ENCODE peak calls at places on chromosomes 11 and 22, in five cellular contexts. R, V, P, T and F are unnamed samples.

GRCh38 chr22:22103078-22103593 is 120.5 kb upstream of the TOP3B start:
- DNase-seq in T (no peak), R (no peak), P (no peak), V (no peak), F (no peak)

GRCh38 chr11:123754101-123754568 is at the start of gene OR6X1:
- DNase-seq in T (no peak), V (no peak), R (no peak), P (no peak), F (no peak)

GRCh38 chr11:16296243-16296642 is 60.1 kb downstream of the SOX6 start:
- DNase-seq in V (no peak), R (no peak), T (no peak), P (no peak), F (no peak)

GRCh38 chr11:77124041-77124440 is 4.0 kb upstream of the MYO7A start:
- DNase-seq in V (no peak), T (no peak), P (no peak), R (no peak), F (no peak)

GRCh38 chr11:1202776-1203504 is 19.9 kb upstream of the MUC5B start:
- DNase-seq in V (no peak), R (peak), T (peak), P (peak), F (peak)

GRCh38 chr11:13929551-13929950 is 33.0 kb upstream of the SPON1 start:
- DNase-seq in P (no peak), R (peak), V (no peak), T (no peak), F (no peak)

GRCh38 chr22:27223317-27224177 is 566.2 kb downstream of the MIAT start:
- DNase-seq in P (peak), R (no peak), V (no peak), T (no peak), F (no peak)

GRCh38 chr22:35634015-35634414 is 14.2 kb upstream of the APOL6 start:
- DNase-seq in R (no peak), V (no peak), T (no peak), P (no peak), F (no peak)

GRCh38 chr11:66907751-66908173 is 50.4 kb downstream of the PC start:
- DNase-seq in P (no peak), T (no peak), R (no peak), V (peak), F (no peak)

GRCh38 chr22:37230673-37231405 is 13.2 kb downstream of the RAC2 start:
- DNase-seq in V (no peak), R (no peak), T (no peak), P (no peak), F (no peak)

GRCh38 chr22:36384766-36385400 is 2.9 kb downstream of the MYH9 start:
- DNase-seq in T (no peak), P (no peak), V (no peak), R (no peak), F (no peak)

GRCh38 chr11:131274233-131274632 is 96.2 kb upstream of the NTM start:
- DNase-seq in T (no peak), R (no peak), V (no peak), P (no peak), F (no peak)

GRCh38 chr22:38973289-38974169 is 8.6 kb upstream of the APOBEC3B start:
- DNase-seq in V (no peak), P (peak), T (no peak), R (peak), F (peak)

GRCh38 chr22:48929276-48929790 is 898.3 kb downstream of the BRD1 start:
- DNase-seq in R (peak), V (peak), T (no peak), P (no peak), F (no peak)

GRCh38 chr11:36622431-36623136 is 24.5 kb upstream of the RAG2 start:
- DNase-seq in V (no peak), P (peak), R (no peak), T (no peak), F (peak)

GRCh38 chr22:36942561-36942960 is 29.1 kb downstream of the CSF2RB start:
- DNase-seq in V (peak), R (no peak), T (no peak), P (no peak), F (no peak)

GRCh38 chr22:21837184-21837979 is 30.1 kb downstream of the MAPK1 start:
- DNase-seq in R (no peak), V (no peak), T (no peak), P (peak), F (no peak)

GRCh38 chr11:12241401-12241800 is 131.0 kb downstream of the MICAL2 start:
- DNase-seq in T (peak), P (no peak), R (no peak), V (no peak), F (no peak)

GRCh38 chr11:78798567-78799170 is 224.0 kb upstream of the NARS2 start:
- DNase-seq in P (peak), R (peak), T (peak), V (peak), F (peak)

GRCh38 chr11:9571071-9571765 is 2.3 kb upstream of the WEE1 start:
- DNase-seq in T (no peak), V (no peak), P (no peak), R (no peak), F (no peak)

GRCh38 chr22:26168934-26169311 is 339 bp upstream of the SEZ6L start:
- DNase-seq in V (no peak), P (no peak), R (no peak), T (no peak), F (no peak)

GRCh38 chr11:1031121-1031899 is 5.2 kb downstream of the MUC6 start:
- DNase-seq in V (no peak), P (no peak), T (no peak), R (no peak), F (no peak)

GRCh38 chr11:1510928-1511327 is 24.3 kb upstream of the MOB2 start:
- DNase-seq in R (no peak), P (no peak), T (no peak), V (no peak), F (no peak)

GRCh38 chr11:123255909-123256308 is 60.9 kb upstream of the CLMP start:
- DNase-seq in P (no peak), R (no peak), V (no peak), T (no peak), F (no peak)

GRCh38 chr22:29820941-29821789 is 16.9 kb downstream of the ASCC2 start:
- DNase-seq in T (peak), V (peak), P (peak), R (peak), F (peak)

GRCh38 chr11:19524171-19524671 is 188.4 kb upstream of the NAV2 start:
- DNase-seq in T (no peak), P (no peak), R (peak), V (no peak), F (no peak)

GRCh38 chr11:128686745-128687177 is 7.1 kb upstream of the FLI1 start:
- DNase-seq in P (no peak), R (peak), T (no peak), V (no peak), F (no peak)

GRCh38 chr11:70671083-70671482 is 272.8 kb downstream of the CTTN start:
- DNase-seq in V (no peak), R (no peak), P (no peak), T (no peak), F (no peak)

GRCh38 chr11:551131-551530 is 9.4 kb downstream of the LMNTD2 start:
- DNase-seq in R (no peak), P (no peak), T (no peak), V (no peak), F (no peak)

GRCh38 chr11:8863838-8864237 is 47.2 kb upstream of the AKIP1 start:
- DNase-seq in R (no peak), T (no peak), P (peak), V (no peak), F (no peak)

GRCh38 chr11:85826096-85826855 is 15.3 kb upstream of the SYTL2 start:
- DNase-seq in V (no peak), R (peak), T (no peak), P (no peak), F (no peak)

GRCh38 chr11:126515501-126515900 is 160.0 kb downstream of the ST3GAL4 start:
- DNase-seq in P (no peak), R (no peak), T (no peak), V (no peak), F (no peak)

GRCh38 chr22:23749747-23750373 is 1.1 kb downstream of the ZNF70 start:
- DNase-seq in T (no peak), V (no peak), P (no peak), R (no peak), F (no peak)